ENCODE peak calls at places on chromosomes 12 and 14, in four cellular contexts. One of them, this sample, is unnamed.

GRCh38 chr12:68479832-68480291 is 130.8 kb upstream of the RAP1B start:
- DNase-seq in HFF-Myc: no peak
- DNase-seq in nephron progenitor cell: no peak
- DNase-seq in GM20000: no peak
- DNase-seq in this sample: no peak

GRCh38 chr14:91333640-91334039 is 84.0 kb downstream of the CCDC88C start:
- DNase-seq in HFF-Myc: no peak
- DNase-seq in nephron progenitor cell: no peak
- DNase-seq in GM20000: peak; percentile 65
- DNase-seq in this sample: peak; percentile 68

GRCh38 chr12:98399532-98399931 is 115.9 kb upstream of the TMPO start:
- DNase-seq in HFF-Myc: peak; percentile 39
- DNase-seq in nephron progenitor cell: peak; percentile 12
- DNase-seq in GM20000: peak; percentile 54
- DNase-seq in this sample: peak; percentile 55

GRCh38 chr12:63845726-63846125 is 1.2 kb downstream of the SRGAP1 start:
- DNase-seq in HFF-Myc: no peak
- DNase-seq in nephron progenitor cell: no peak
- DNase-seq in GM20000: no peak
- DNase-seq in this sample: no peak

GRCh38 chr14:48672506-48672905 is 913.7 kb downstream of the RPS29 start:
- DNase-seq in HFF-Myc: no peak
- DNase-seq in nephron progenitor cell: no peak
- DNase-seq in GM20000: no peak
- DNase-seq in this sample: no peak

GRCh38 chr12:107402041-107403022 is 283.3 kb upstream of the PWP1 start:
- DNase-seq in HFF-Myc: no peak
- DNase-seq in nephron progenitor cell: peak; percentile 60
- DNase-seq in GM20000: peak; percentile 50
- DNase-seq in this sample: peak; percentile 57

GRCh38 chr14:61183486-61183885 is 97.7 kb downstream of the TMEM30B start:
- DNase-seq in HFF-Myc: no peak
- DNase-seq in nephron progenitor cell: no peak
- DNase-seq in GM20000: no peak
- DNase-seq in this sample: no peak

GRCh38 chr14:64971890-64972785 is at the start of gene RAB15:
- DNase-seq in HFF-Myc: no peak
- DNase-seq in nephron progenitor cell: peak; percentile 78
- DNase-seq in GM20000: peak; percentile 79
- DNase-seq in this sample: peak; percentile 75

GRCh38 chr12:97275261-97276197 is 187.1 kb upstream of the RMST start:
- DNase-seq in HFF-Myc: no peak
- DNase-seq in nephron progenitor cell: peak; percentile 66
- DNase-seq in GM20000: no peak
- DNase-seq in this sample: no peak

GRCh38 chr14:53509227-53509822 is 356.2 kb upstream of the DDHD1 start:
- DNase-seq in HFF-Myc: peak; percentile 71
- DNase-seq in nephron progenitor cell: no peak
- DNase-seq in GM20000: no peak
- DNase-seq in this sample: no peak

GRCh38 chr14:93103392-93104080 is 12.2 kb downstream of the ITPK1 start:
- DNase-seq in HFF-Myc: no peak
- DNase-seq in nephron progenitor cell: no peak
- DNase-seq in GM20000: peak; percentile 87
- DNase-seq in this sample: peak; percentile 85

GRCh38 chr14:23543403-23543802 is 8.2 kb downstream of the ZFHX2 start:
- DNase-seq in HFF-Myc: no peak
- DNase-seq in nephron progenitor cell: no peak
- DNase-seq in GM20000: no peak
- DNase-seq in this sample: no peak

GRCh38 chr12:83471341-83471740 is 784.6 kb downstream of the TMTC2 start:
- DNase-seq in HFF-Myc: no peak
- DNase-seq in nephron progenitor cell: no peak
- DNase-seq in GM20000: no peak
- DNase-seq in this sample: no peak

DNA sequence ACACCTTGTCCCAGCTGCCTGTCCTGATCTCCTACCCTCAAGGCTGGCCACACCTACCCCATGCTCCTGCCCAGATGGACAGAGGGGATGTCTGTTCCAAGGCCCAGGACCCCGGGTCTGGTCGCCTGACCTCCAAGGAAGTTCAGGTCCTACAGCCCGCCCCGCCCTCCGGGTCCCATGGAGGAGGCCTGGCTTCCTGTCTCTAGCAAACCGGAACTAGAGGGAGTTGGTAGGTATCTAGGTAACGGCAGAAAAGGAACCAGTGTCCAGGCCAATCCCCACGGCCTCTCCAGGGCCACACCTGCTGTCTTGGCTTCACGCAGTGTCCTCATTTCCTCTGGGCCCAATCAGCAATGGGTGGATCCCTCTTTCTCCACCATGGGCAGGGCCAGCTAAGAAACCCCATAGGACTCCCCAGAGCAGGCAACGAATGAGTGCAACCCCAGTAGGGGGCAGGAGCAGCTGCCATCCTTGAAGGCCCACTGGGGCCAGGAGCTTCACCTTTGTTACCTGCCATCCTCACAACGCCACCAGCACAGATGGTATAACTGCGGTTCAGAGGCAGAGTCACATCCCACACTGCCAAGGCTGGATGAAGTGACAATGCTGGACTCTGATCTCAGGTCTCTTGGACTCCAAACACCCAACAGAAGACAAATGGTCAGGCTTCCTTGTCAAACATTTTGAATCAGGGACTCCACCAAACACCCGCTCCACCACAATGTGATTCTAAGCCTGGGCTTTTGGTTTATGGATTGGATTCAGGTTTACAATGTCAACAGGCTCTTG is 25.1 kb upstream of the RPLP0 start:
- DNase-seq in HFF-Myc: no peak
- DNase-seq in nephron progenitor cell: no peak
- DNase-seq in GM20000: peak; percentile 84
- DNase-seq in this sample: peak; percentile 74
- TF ChIP-seq CTCF in HFF-Myc: no peak
- TF ChIP-seq CTCF in nephron progenitor cell: no peak
- TF ChIP-seq CTCF in GM20000: peak; percentile 32
- TF ChIP-seq CTCF in this sample: no peak

DNA sequence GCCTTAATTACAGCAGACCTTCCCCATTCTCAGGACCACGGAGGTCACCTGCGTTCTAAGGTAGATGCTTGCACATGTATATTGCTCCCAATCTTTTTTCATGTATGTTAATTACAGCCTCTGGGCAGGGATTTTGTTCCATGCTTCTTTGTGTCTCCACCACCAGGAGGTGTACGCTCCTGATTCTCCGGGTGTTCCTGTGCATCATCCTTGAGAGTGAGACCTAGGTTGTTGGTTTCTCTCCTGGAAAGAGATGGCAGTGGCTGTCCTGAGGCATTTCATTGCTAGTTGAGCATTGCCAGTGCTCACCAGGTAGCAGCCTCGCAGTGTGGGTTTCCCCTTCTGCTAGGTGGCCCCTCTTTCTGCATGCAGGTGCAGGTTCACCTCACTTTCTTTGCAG is 52.8 kb downstream of the KCNK13 start:
- DNase-seq in HFF-Myc: no peak
- DNase-seq in nephron progenitor cell: no peak
- DNase-seq in GM20000: no peak
- DNase-seq in this sample: no peak
- TF ChIP-seq CTCF in HFF-Myc: no peak
- TF ChIP-seq CTCF in nephron progenitor cell: peak; percentile 18
- TF ChIP-seq CTCF in GM20000: no peak
- TF ChIP-seq CTCF in this sample: no peak

DNA sequence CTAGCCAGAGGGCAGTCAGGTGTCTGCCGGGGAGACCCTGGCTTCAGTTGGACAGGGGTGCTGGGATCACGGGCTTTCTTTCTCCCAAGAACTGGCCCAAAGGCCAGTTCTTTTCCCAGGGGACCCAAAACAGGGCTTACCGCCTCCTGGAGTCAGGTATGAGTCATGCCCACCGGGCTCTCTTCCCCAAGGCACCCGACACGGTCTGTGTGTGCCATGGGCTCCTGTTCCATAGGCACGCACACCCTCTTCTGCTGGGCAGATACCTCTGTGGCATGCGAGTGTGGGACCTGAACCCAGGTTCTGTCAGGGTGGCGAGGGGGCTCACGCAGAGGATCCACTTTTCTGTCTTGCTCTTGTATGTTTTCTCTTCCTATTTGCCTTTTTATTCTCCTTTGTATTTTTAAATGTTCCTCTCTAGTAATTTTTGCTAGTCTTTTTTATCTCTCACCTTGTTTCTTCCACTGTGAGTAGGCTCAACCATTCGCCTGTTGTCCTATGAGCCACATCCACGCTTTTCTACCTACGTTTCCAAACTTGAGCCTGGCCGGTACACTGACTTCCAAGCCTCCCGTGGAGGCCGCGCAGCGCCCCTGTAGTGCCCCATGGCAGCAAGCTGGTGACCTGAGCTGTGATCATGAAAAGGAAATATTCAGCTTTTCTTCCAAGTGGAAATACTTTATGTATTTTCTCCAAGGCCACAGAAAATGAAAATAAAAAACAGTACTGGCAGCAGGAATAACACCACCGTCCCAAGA is 362.2 kb downstream of the CACNA1C start:
- DNase-seq in HFF-Myc: no peak
- DNase-seq in nephron progenitor cell: no peak
- DNase-seq in GM20000: no peak
- DNase-seq in this sample: no peak
- TF ChIP-seq CTCF in HFF-Myc: no peak
- TF ChIP-seq CTCF in nephron progenitor cell: no peak
- TF ChIP-seq CTCF in GM20000: no peak
- TF ChIP-seq CTCF in this sample: no peak

GRCh38 chr14:69287096-69287991 is 27.4 kb downstream of the GALNT16 start:
- DNase-seq in HFF-Myc: no peak
- DNase-seq in nephron progenitor cell: no peak
- DNase-seq in GM20000: no peak
- DNase-seq in this sample: no peak

GRCh38 chr14:69285661-69286255 is 25.8 kb downstream of the GALNT16 start:
- DNase-seq in HFF-Myc: no peak
- DNase-seq in nephron progenitor cell: no peak
- DNase-seq in GM20000: no peak
- DNase-seq in this sample: no peak

GRCh38 chr14:69288956-69289705 is 29.2 kb downstream of the GALNT16 start:
- DNase-seq in HFF-Myc: no peak
- DNase-seq in nephron progenitor cell: no peak
- DNase-seq in GM20000: no peak
- DNase-seq in this sample: no peak

GRCh38 chr14:69289811-69290520 is 30.0 kb downstream of the GALNT16 start:
- DNase-seq in HFF-Myc: no peak
- DNase-seq in nephron progenitor cell: no peak
- DNase-seq in GM20000: no peak
- DNase-seq in this sample: no peak

GRCh38 chr14:69288001-69288771 is 28.2 kb downstream of the GALNT16 start:
- DNase-seq in HFF-Myc: no peak
- DNase-seq in nephron progenitor cell: peak; percentile 23
- DNase-seq in GM20000: no peak
- DNase-seq in this sample: no peak
- TF ChIP-seq CTCF in HFF-Myc: peak; percentile 32
- TF ChIP-seq CTCF in nephron progenitor cell: peak; percentile 34
- TF ChIP-seq CTCF in GM20000: no peak
- TF ChIP-seq CTCF in this sample: no peak

GRCh38 chr14:94998110-94998509 is 159.2 kb downstream of the DICER1 start:
- DNase-seq in HFF-Myc: no peak
- DNase-seq in nephron progenitor cell: no peak
- DNase-seq in GM20000: no peak
- DNase-seq in this sample: no peak

GRCh38 chr14:94989946-94990345 is 167.4 kb downstream of the DICER1 start:
- DNase-seq in HFF-Myc: no peak
- DNase-seq in nephron progenitor cell: no peak
- DNase-seq in GM20000: no peak
- DNase-seq in this sample: no peak

GRCh38 chr14:94992046-94992445 is 165.3 kb downstream of the DICER1 start:
- DNase-seq in HFF-Myc: no peak
- DNase-seq in nephron progenitor cell: no peak
- DNase-seq in GM20000: no peak
- DNase-seq in this sample: no peak

GRCh38 chr14:94995551-94995950 is 161.8 kb downstream of the DICER1 start:
- DNase-seq in HFF-Myc: no peak
- DNase-seq in nephron progenitor cell: no peak
- DNase-seq in GM20000: no peak
- DNase-seq in this sample: no peak

DNA sequence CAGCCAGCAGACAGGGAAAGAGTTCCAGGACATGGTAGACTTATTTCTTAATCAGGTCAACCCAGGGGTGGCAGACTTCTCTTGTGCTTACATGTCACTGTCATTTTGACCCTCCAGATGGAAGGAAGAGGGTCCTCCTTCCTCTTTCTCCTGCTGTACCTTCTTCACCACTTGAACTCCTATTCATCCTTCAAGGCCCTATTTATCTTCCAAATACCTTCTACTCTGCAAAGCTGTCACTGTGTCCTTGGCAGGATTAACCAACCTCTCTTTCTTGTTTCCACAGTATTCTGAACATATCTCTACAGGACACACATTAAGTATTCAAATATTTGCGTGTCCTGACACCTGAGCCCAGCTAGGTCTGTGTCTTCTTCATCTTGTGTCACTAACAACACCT is 163.1 kb downstream of the DICER1 start:
- DNase-seq in HFF-Myc: no peak
- DNase-seq in nephron progenitor cell: no peak
- DNase-seq in GM20000: no peak
- DNase-seq in this sample: no peak
- TF ChIP-seq CTCF in HFF-Myc: no peak
- TF ChIP-seq CTCF in nephron progenitor cell: no peak
- TF ChIP-seq CTCF in GM20000: no peak
- TF ChIP-seq CTCF in this sample: no peak

DNA sequence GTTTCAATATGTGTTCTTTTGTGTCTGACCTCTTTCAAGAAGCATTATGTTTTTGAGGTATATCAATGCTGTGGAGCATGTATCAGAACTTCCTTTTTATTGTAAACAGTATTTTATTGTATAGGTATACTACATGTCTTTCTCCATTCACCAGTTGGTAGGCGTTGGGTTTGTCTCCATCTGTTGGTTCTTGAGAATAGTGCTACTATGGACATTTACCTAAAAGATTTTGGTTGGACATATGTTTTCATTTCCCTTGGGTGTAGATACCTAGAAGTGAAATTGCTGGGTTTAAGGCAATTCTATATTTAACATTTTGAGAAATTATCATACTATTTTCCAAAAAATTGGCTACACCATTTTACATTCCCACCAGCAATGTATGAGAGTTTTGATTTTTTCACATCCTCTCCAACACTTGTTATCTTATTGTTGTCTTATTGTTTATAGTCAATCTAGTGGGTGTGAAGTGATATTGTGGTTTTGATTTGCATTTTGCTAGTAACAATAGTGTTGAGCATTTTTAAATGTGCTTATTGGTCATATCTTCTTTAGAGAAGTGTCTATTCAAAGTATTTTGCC is 409.2 kb downstream of the IPO8 start:
- DNase-seq in HFF-Myc: peak; percentile 1
- DNase-seq in nephron progenitor cell: no peak
- DNase-seq in GM20000: peak; percentile 10
- DNase-seq in this sample: no peak
- TF ChIP-seq CTCF in HFF-Myc: peak; percentile 26
- TF ChIP-seq CTCF in nephron progenitor cell: peak; percentile 70
- TF ChIP-seq CTCF in GM20000: peak; percentile 22
- TF ChIP-seq CTCF in this sample: no peak